ENCODE peak calls at places on chromosomes 16 and 17, in five cellular contexts. C is endodermal cell, I is astrocyte of the cerebellum, F is WTC11, J is H9. Q is an unnamed sample.

GRCh38 chr16:73020409-73020884 is 27.5 kb downstream of the ZFHX3 start:
- DNase-seq in F (no peak), C (peak), J (no peak), I (peak), Q (no peak)

GRCh38 chr17:74426551-74427047 is 5.3 kb upstream of the GPRC5C start:
- DNase-seq in J (no peak), F (no peak), I (no peak), C (no peak), Q (no peak)

GRCh38 chr16:87636050-87636684 is 33.9 kb downstream of the JPH3 start:
- DNase-seq in I (peak), J (peak), C (peak), F (peak), Q (peak)

GRCh38 chr17:60439501-60439900 is 17.2 kb downstream of the CHCT1 start:
- DNase-seq in I (no peak), J (no peak), C (no peak), F (no peak), Q (no peak)

GRCh38 chr16:23406546-23407240 is 46.3 kb downstream of the COG7 start:
- DNase-seq in J (no peak), F (no peak), C (no peak), I (no peak), Q (no peak)

GRCh38 chr17:81927653-81928496 is at the start of gene MAFG:
- DNase-seq in J (peak), C (peak), F (peak), I (peak), Q (peak)

GRCh38 chr16:27318399-27319256 is 4.9 kb downstream of the IL4R start:
- DNase-seq in J (no peak), C (peak), F (peak), I (no peak), Q (peak)

GRCh38 chr16:23867566-23867965 is 31.8 kb downstream of the PRKCB start:
- DNase-seq in C (no peak), F (no peak), I (no peak), J (no peak), Q (no peak)

GRCh38 chr16:67661864-67662652 is 1.3 kb downstream of the PARD6A start:
- DNase-seq in F (no peak), C (no peak), I (no peak), J (no peak), Q (no peak)

GRCh38 chr17:55830699-55831098 is 79.8 kb downstream of the PCTP start:
- DNase-seq in F (no peak), J (no peak), C (no peak), I (no peak), Q (no peak)

GRCh38 chr17:246851-247421 is 65.5 kb upstream of the DOC2B start:
- DNase-seq in C (no peak), I (no peak), J (no peak), F (peak), Q (no peak)

GRCh38 chr17:30586818-30587595 is 109.8 kb downstream of the GOSR1 start:
- DNase-seq in C (no peak), I (no peak), F (no peak), J (no peak), Q (no peak)

GRCh38 chr16:49723310-49723709 is 132.6 kb downstream of the ZNF423 start:
- DNase-seq in I (no peak), F (no peak), J (no peak), C (no peak), Q (no peak)

GRCh38 chr17:603405-604193 is 111.0 kb downstream of the VPS53 start:
- DNase-seq in F (no peak), C (no peak), J (no peak), I (no peak), Q (no peak)

GRCh38 chr17:81715107-81715871 is 3.2 kb downstream of the SLC25A10 start:
- DNase-seq in F (no peak), J (no peak), I (no peak), C (no peak), Q (no peak)

GRCh38 chr17:60095830-60096229 is 17.1 kb upstream of the HEATR6 start:
- DNase-seq in C (peak), J (no peak), I (no peak), F (no peak), Q (no peak)

GRCh38 chr17:83152221-83152744 is 72.9 kb downstream of the METRNL start:
- DNase-seq in J (peak), C (peak), F (no peak), I (no peak), Q (no peak)

GRCh38 chr16:83968483-83968865 is 430 bp downstream of the NECAB2 start:
- DNase-seq in C (no peak), I (no peak), J (no peak), F (no peak), Q (no peak)

GRCh38 chr16:56424791-56425438 is 430 bp downstream of the AMFR start:
- DNase-seq in C (peak), I (no peak), F (peak), J (peak), Q (no peak)

GRCh38 chr16:67872631-67873434 is at the start of gene EDC4:
- DNase-seq in F (peak), C (peak), J (peak), I (peak), Q (peak)

GRCh38 chr17:64424318-64424717 is 24.6 kb upstream of the MILR1 start:
- DNase-seq in I (no peak), J (no peak), F (no peak), C (no peak), Q (no peak)

GRCh38 chr17:38571833-38572274 is 33.9 kb downstream of the SRCIN1 start:
- DNase-seq in F (no peak), I (no peak), J (peak), C (peak), Q (no peak)

GRCh38 chr17:83067071-83067717 is 12.2 kb upstream of the METRNL start:
- DNase-seq in C (peak), J (peak), F (no peak), I (no peak), Q (no peak)

GRCh38 chr16:84058664-84059063 is 16.1 kb upstream of the SLC38A8 start:
- DNase-seq in J (no peak), I (no peak), C (no peak), F (no peak), Q (no peak)

GRCh38 chr16:318628-319027 is 33.9 kb downstream of the AXIN1 start:
- DNase-seq in J (peak), F (peak), I (no peak), C (peak), Q (peak)

GRCh38 chr16:8847623-8848022 is 21.2 kb downstream of the CARHSP1 start:
- DNase-seq in I (no peak), F (no peak), C (no peak), J (peak), Q (no peak)

DNA sequence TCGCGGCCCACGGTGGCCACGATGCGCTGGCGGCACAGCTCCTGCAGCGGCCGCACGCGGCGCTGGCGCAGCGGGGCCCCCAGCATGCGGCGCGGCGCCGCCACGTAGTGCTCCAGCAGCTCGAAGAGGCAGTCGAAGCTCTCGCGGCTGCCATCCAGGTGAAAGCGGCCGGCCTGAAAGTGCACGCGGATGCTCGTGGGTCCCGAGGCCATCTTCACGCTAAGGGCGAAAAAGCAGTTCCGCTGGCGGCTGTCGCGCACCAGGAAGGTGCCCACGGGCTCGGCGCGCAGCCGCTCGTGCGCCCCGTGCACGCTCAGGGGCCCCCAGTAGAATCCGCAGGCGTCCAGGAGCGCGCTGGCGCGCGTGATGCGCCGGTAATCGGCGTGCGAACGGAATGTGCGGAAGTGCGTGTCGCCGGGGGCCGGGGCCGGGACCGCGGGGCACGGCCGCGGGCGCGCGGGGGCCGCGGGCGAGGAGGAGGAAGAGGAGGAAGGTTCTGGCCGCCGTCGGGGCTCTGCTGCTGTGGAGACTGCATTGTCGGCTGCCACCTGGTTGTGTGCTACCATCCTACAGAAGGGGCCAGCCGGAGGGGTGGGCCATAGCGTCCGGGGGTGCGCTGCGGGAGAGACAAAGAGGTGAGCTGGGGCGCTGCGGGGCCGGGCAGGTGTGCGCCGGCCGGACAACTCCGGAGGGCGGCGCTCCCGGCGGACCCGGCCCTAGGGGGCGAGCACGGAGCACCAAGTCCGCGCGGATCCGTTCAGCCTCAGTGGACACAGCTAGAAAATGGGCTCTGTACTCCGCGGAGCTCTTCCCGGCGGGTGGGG is 879 bp downstream of the SOCS1 start:
- DNase-seq in F (no peak), J (no peak), I (no peak), C (peak), Q (peak)
- TF ChIP-seq CTCF in F (no peak), J (no peak), I (no peak), C (no peak), Q (no peak)

DNA sequence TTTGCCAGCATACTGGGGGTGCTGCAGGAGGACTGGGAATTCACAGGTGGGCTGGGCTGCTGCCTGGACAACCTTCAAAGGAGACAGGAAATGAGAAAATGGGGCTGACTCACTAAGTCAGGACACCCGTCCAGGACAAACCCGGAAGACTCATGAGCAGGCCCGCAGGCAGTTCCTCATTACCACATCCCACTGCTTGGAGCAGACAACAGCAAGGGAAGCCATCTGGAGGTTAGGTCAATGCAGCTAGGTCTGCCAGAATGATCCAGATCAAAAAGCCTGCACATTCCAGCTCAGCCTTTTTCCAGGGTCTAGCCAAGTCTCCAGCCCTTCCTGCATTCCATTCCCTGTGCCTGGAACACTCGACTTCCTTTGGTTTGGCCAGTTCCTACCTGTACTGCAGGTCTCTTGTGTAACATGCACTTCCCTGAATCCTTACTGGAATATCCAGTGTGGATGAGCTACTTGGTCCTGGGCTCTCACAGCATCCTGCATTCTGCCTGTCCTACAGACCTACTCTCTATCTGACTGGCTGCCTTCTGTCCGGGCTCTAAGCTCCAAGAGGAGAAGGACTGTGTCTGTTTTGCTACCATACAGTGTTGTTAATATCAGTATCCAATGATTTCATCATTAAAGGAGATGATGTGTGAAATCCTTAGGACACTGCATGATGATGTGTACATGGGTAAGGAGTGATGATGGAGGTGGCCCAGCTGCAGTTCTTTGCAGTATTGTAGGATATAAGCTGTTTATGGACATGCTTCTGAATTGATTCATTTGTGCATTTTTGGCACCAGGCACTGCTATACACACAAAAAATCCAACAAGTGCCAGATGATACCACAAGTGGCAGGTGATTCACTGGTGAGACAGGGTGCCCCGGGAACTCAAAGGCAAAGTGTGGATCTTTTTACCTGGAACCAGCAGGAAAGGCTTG is 536.7 kb upstream of the CDH11 start:
- DNase-seq in J (no peak), I (peak), F (no peak), C (peak), Q (peak)
- TF ChIP-seq CTCF in J (no peak), I (no peak), F (no peak), C (no peak), Q (no peak)

GRCh38 chr16:81551821-81552304 is 107.3 kb downstream of the CMIP start:
- DNase-seq in I (no peak), C (no peak), J (no peak), F (no peak), Q (no peak)

GRCh38 chr16:81551141-81551808 is 106.7 kb downstream of the CMIP start:
- DNase-seq in C (no peak), F (no peak), I (no peak), J (no peak), Q (no peak)

GRCh38 chr16:81553814-81554675 is 109.4 kb downstream of the CMIP start:
- DNase-seq in J (no peak), I (no peak), F (no peak), C (no peak), Q (no peak)

GRCh38 chr16:81553080-81553813 is 108.6 kb downstream of the CMIP start:
- DNase-seq in J (no peak), F (no peak), I (no peak), C (no peak), Q (no peak)

DNA sequence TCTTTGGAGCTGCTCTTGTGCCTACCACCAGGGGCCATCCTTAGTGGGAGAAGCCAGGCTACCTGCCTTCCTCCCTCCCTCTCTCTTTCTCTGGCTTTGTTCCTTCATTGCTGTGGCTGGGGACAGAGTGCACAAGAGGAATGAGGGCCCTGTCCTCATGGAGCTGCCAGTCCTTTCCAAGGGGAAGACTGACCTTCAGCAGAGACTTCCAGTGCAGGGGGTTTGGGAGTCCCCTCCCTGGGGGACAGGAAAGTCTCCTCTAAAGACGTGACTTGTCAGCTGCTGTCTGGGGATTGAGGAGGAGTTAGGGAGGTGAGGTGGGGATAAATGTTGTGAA is 108.1 kb downstream of the CMIP start:
- DNase-seq in J (no peak), F (no peak), I (no peak), C (no peak), Q (no peak)
- TF ChIP-seq CTCF in J (no peak), F (no peak), I (no peak), C (peak), Q (no peak)

GRCh38 chr17:57442914-57443571 is 186.7 kb downstream of the MSI2 start:
- DNase-seq in I (no peak), F (no peak), C (no peak), J (no peak), Q (no peak)

GRCh38 chr17:57441270-57441600 is 184.9 kb downstream of the MSI2 start:
- DNase-seq in J (no peak), I (no peak), F (no peak), C (no peak), Q (no peak)

GRCh38 chr17:57442401-57442823 is 186.1 kb downstream of the MSI2 start:
- DNase-seq in F (no peak), I (no peak), J (no peak), C (no peak), Q (no peak)

GRCh38 chr17:57438031-57438731 is 181.9 kb downstream of the MSI2 start:
- DNase-seq in J (no peak), I (no peak), C (no peak), F (no peak), Q (no peak)

GRCh38 chr17:57440522-57441269 is 184.4 kb downstream of the MSI2 start:
- DNase-seq in I (peak), J (peak), F (peak), C (peak), Q (peak)
- TF ChIP-seq CTCF in I (peak), J (peak), F (peak), C (peak), Q (no peak)

GRCh38 chr17:76527430-76528111 is 9.9 kb downstream of the CYGB start:
- DNase-seq in J (peak), C (peak), I (peak), F (peak), Q (no peak)
- TF ChIP-seq CTCF in J (peak), C (peak), I (peak), F (no peak), Q (no peak)

GRCh38 chr17:3815925-3816324 is 14.9 kb upstream of the ITGAE start:
- DNase-seq in J (no peak), C (no peak), I (no peak), F (no peak), Q (no peak)
- TF ChIP-seq CTCF in J (peak), C (peak), I (peak), F (no peak), Q (no peak)

Q was measured in endothelial cell.